ENCODE peak calls at places on chromosomes 2 and 18, in eight cellular contexts. P is K562, G is transverse colon, V is HCT116, U is spleen, I is Panc1, B is sigmoid colon, Y is stomach. N is an unnamed sample. For H3K36me3, the result is how much of the 10 kb centered on the place peaks cover.

GRCh38 chr18:22470511-22471181 is 52.9 kb upstream of the CTAGE1 start:
- DNase-seq in I (no peak), Y (peak), B (no peak), P (no peak), U (no peak), V (no peak), G (no peak), N (peak)

GRCh38 chr2:63050916-63051794 is 525 bp downstream of the OTX1 start:
- DNase-seq in G (no peak), I (no peak), U (no peak), Y (no peak), B (peak), P (peak), V (no peak), N (no peak)

GRCh38 chr2:27316655-27317412 is 6.1 kb downstream of the MPV17 start:
- DNase-seq in I (no peak), G (no peak), V (no peak), Y (no peak), B (no peak), P (no peak), U (peak), N (no peak)

GRCh38 chr18:3525870-3526420 is 76.0 kb downstream of the TGIF1 start:
- DNase-seq in I (no peak), G (peak), V (no peak), B (no peak), Y (no peak), U (peak), P (peak), N (no peak)

GRCh38 chr2:174012347-174013309 is 47.5 kb upstream of the SP3 start:
- DNase-seq in B (peak), P (no peak), G (peak), U (peak), V (no peak), I (no peak), Y (peak), N (peak)

GRCh38 chr2:23503682-23504081 is 118.7 kb downstream of the KLHL29 start:
- DNase-seq in G (no peak), P (no peak), Y (no peak), I (no peak), U (no peak), B (no peak), V (no peak), N (no peak)

GRCh38 chr18:10463741-10464140 is 9.3 kb downstream of the APCDD1 start:
- DNase-seq in V (no peak), P (no peak), I (no peak), U (no peak), B (no peak), Y (no peak), G (no peak), N (no peak)

GRCh38 chr2:165573534-165574461 is 104.3 kb downstream of the CSRNP3 start:
- DNase-seq in V (no peak), P (no peak), I (no peak), B (no peak), G (peak), U (no peak), Y (peak), N (no peak)

GRCh38 chr2:226423498-226423960 is 376.1 kb downstream of the IRS1 start:
- DNase-seq in G (peak), V (no peak), U (peak), P (no peak), Y (peak), B (peak), I (no peak), N (peak)

GRCh38 chr2:144201868-144202468 is 318.0 kb downstream of the ZEB2 start:
- DNase-seq in G (no peak), I (no peak), U (no peak), V (no peak), P (no peak), Y (no peak), B (no peak), N (no peak)

GRCh38 chr2:220434365-220434764 is 806.9 kb downstream of the SLC4A3 start:
- DNase-seq in B (no peak), I (no peak), U (no peak), V (no peak), P (no peak), Y (no peak), G (no peak), N (no peak)

GRCh38 chr18:59263566-59264135 is 9.6 kb downstream of the RAX start:
- DNase-seq in G (no peak), U (peak), P (no peak), Y (no peak), B (no peak), V (no peak), I (no peak), N (peak)

GRCh38 chr2:111662039-111662740 is 221.8 kb downstream of the ANAPC1 start:
- DNase-seq in B (no peak), V (no peak), G (no peak), U (no peak), I (peak), Y (no peak), P (no peak), N (peak)

GRCh38 chr2:85741811-85742507 is 11.8 kb upstream of the ATOH8 start:
- DNase-seq in P (no peak), I (no peak), B (peak), V (no peak), U (no peak), G (peak), Y (peak), N (no peak)

GRCh38 chr2:205776139-205776538 is 93.8 kb downstream of the NRP2 start:
- DNase-seq in P (peak), V (peak), Y (peak), G (peak), I (peak), B (no peak), U (no peak), N (no peak)

GRCh38 chr2:47402555-47402804 is 476 bp upstream of the MSH2 start:
- DNase-seq in Y (no peak), G (no peak), I (no peak), U (no peak), P (no peak), B (no peak), V (no peak), N (no peak)

GRCh38 chr2:221494556-221494955 is 77.5 kb downstream of the EPHA4 start:
- DNase-seq in U (no peak), G (peak), P (no peak), Y (no peak), I (no peak), V (peak), B (no peak), N (no peak)

GRCh38 chr18:69752737-69753380 is 194.8 kb downstream of the CD226 start:
- DNase-seq in G (no peak), Y (no peak), I (no peak), U (no peak), B (no peak), P (no peak), V (no peak), N (no peak)

GRCh38 chr2:75602724-75603342 is 42.1 kb upstream of the EVA1A start:
- DNase-seq in G (no peak), U (no peak), B (no peak), Y (no peak), I (no peak), V (no peak), P (no peak), N (peak)

GRCh38 chr2:65081232-65081685 is 25.0 kb downstream of the CEP68 start:
- DNase-seq in P (no peak), I (no peak), Y (no peak), V (no peak), G (no peak), U (no peak), B (no peak), N (no peak)
- TF ChIP-seq POLR2AphosphoS5 in P (peak), I (no peak), Y (no peak), V (peak), G (no peak), U (peak), B (no peak), N (peak)

GRCh38 chr2:233265899-233266431 is 14.5 kb downstream of the ATG16L1 start:
- DNase-seq in I (no peak), V (no peak), G (no peak), P (no peak), U (no peak), Y (no peak), B (no peak), N (no peak)
- H3K36me3 ChIP-seq in I (under half), V (half or more), G (under half), P (half or more), U (under half), Y (half or more), B (half or more), N (half or more)

GRCh38 chr2:54724150-54724559 is 693 bp downstream of the EML6 start:
- DNase-seq in I (no peak), G (no peak), B (no peak), Y (no peak), P (no peak), V (no peak), U (no peak), N (no peak)
- H3K27ac ChIP-seq in I (peak), G (peak), B (no peak), Y (peak), P (no peak), V (peak), U (peak), N (peak)

GRCh38 chr2:219076253-219076652 is 15.5 kb upstream of the IHH start:
- DNase-seq in Y (no peak), U (no peak), V (no peak), G (no peak), P (no peak), I (no peak), B (no peak), N (no peak)
- TF ChIP-seq POLR2AphosphoS5 in Y (no peak), U (no peak), V (no peak), G (no peak), P (no peak), I (no peak), B (no peak), N (no peak)

N was measured in esophagus muscularis mucosa.